ENCODE peak calls at places on chromosomes 2 and 18, in four cellular contexts. V, X, R and O are unnamed samples.
A peak's percentile ranks its signal among the peaks of the same experiment; 100 is the strongest.

GRCh38 chr2:26461601-26462023 is 16.3 kb downstream of the OTOF start:
- DNase-seq in V (no peak), R (no peak), X (peak; percentile 4), O (no peak)

GRCh38 chr2:207896525-207897295 is 127.0 kb upstream of the FZD5 start:
- DNase-seq in R (no peak), V (peak; percentile 20), X (peak; percentile 30), O (no peak)

GRCh38 chr2:939936-940620 is 10.6 kb upstream of the SNTG2 start:
- DNase-seq in V (no peak), X (no peak), R (peak; percentile 91), O (no peak)

GRCh38 chr18:24176727-24177416 is 38.0 kb downstream of the CABYR start:
- DNase-seq in R (peak; percentile 72), X (peak; percentile 71), V (peak; percentile 58), O (peak; percentile 10)

GRCh38 chr18:7921938-7922587 is 354.9 kb downstream of the PTPRM start:
- DNase-seq in V (no peak), R (no peak), X (no peak), O (no peak)

GRCh38 chr2:144515694-144516416 is 4.1 kb downstream of the ZEB2 start:
- DNase-seq in R (peak; percentile 62), V (peak; percentile 49), X (peak; percentile 25), O (no peak)

GRCh38 chr2:201444676-201445441 is 6.4 kb downstream of the TRAK2 start:
- DNase-seq in R (no peak), V (no peak), X (no peak), O (no peak)

GRCh38 chr2:240232264-240232915 is 91.9 kb upstream of the OTOS start:
- DNase-seq in V (no peak), X (peak; percentile 7), R (peak; percentile 37), O (no peak)

GRCh38 chr2:42163444-42164045 is 5.6 kb upstream of the EML4 start:
- DNase-seq in R (no peak), V (no peak), X (no peak), O (peak; percentile 83)

GRCh38 chr2:48954311-48954710 is 198.8 kb upstream of the LHCGR start:
- DNase-seq in X (no peak), V (no peak), R (no peak), O (no peak)

GRCh38 chr2:10877691-10878111 is 34.0 kb upstream of the KCNF1 start:
- DNase-seq in R (no peak), X (no peak), V (no peak), O (no peak)

GRCh38 chr18:79884296-79884962 is 67.0 kb downstream of the SLC66A2 start:
- DNase-seq in X (no peak), V (no peak), R (no peak), O (no peak)

DNA sequence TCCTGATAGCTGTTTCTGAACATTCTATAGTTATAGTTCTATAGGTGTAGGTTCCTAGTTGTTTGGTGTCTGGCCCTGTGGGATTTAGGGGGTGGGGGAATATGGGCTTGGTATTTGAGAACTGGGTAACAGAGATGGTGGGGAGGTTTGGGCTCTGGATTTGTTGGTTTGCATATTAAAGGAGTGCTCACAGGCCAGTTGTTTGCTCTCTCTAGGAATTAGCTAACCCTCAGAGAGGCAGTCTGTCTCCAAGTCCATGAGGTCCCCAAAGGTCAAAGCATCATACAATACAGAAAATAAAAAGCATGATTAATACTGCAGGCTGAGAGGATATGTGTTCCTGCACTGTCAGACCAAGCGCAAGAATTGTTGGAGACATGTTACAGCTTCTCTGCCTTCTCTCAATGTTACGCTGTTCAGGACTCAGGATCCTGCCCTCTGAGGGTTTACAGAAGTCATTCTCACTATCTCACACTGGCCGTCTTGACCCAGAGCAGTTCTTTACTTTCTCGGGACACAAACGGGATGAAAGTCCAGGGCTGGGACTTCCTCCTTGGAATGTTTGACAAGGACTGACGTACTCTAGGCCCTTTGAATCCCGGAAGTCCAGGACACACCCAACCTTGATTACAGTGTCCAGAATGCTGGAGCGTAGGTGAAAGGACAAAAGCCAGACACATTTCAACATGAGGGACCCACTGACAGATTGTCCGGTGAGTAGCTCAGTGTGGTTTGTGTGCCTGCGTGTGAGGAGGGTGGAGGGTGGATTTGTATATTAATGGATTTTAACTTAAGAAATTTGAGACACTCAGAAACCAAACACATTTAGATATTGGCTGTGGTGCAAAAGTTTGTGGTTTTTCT is at the start of gene NOSTRIN:
- DNase-seq in R (no peak), X (peak; percentile 83), V (peak; percentile 70), O (no peak)
- H3K4me3 ChIP-seq in R (no peak within 1 kb of the TSS), X (peak within 1 kb of the TSS; percentile 21), V (peak within 1 kb of the TSS; percentile 38), O (no peak within 1 kb of the TSS)

GRCh38 chr2:217270801-217271121 is 410.9 kb upstream of the TNP1 start:
- DNase-seq in X (no peak), V (no peak), R (no peak), O (no peak)

GRCh38 chr2:217273851-217274250 is 414.0 kb upstream of the TNP1 start:
- DNase-seq in R (no peak), V (no peak), X (no peak), O (no peak)

GRCh38 chr2:217273158-217273557 is 413.3 kb upstream of the TNP1 start:
- DNase-seq in R (no peak), V (no peak), X (no peak), O (no peak)

GRCh38 chr2:217270089-217270800 is 410.4 kb upstream of the TNP1 start:
- DNase-seq in X (no peak), V (no peak), R (no peak), O (no peak)

GRCh38 chr2:217271813-217272212 is 411.9 kb upstream of the TNP1 start:
- DNase-seq in R (no peak), V (no peak), X (no peak), O (no peak)
- H3K27me3 ChIP-seq in R (no peaks in the 10 kb centered on the region), V (no peaks in the 10 kb centered on the region), X (no peaks in the 10 kb centered on the region), O (no peaks in the 10 kb centered on the region)

DNA sequence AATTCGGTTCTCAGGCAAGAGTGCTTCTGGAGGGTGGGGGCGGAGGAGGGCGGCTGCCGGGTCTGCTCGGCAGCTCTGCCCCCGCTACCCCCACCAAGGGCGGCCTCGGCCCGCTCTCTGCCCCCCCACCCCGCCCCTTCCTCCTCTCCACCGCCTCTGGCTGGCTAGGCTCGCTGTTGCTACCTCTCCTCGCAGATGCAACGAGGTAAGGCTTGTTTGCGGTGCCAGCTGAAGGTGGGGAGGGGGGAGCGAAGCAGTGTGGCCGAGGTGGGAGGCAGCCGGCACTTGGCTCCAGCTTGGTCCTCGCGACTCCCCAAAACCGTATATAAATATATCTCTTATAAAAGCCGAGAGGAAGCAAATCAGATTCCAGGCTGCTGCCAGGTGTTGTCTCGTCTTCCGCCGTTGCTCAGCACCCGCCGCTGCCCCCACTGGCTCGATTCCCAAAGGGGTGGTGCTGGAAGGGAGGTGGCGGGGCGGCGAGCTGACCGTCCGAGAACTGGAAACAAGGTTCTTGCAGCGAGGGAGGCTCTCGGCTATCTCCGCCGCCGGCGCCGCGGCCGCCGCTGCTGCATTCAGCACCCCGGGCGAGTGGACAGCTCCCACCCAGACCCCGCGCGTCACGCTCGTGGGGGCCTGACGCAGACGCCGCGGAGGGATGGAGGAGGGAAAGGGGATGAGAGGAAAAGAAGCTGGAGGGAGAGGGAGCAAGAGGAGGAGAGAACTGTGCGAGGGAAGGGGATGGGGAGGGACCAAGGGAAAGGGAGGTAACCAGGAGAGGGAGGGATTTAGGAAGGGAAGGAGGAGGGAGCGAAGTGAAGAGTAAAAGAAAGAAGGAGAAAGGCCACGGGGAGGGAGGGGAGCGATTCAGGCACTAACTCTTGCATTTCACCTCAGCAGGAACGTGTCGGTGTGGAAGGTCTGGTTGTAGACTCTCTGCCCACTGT is at the start of gene MARCHF4:
- DNase-seq in V (peak; percentile 69), X (peak; percentile 40), R (peak; percentile 89), O (peak; percentile 60)
- H3K4me3 ChIP-seq in V (no peak within 1 kb of the TSS), X (no peak within 1 kb of the TSS), R (peak within 1 kb of the TSS; percentile 48), O (peak within 1 kb of the TSS; percentile 81)

DNA sequence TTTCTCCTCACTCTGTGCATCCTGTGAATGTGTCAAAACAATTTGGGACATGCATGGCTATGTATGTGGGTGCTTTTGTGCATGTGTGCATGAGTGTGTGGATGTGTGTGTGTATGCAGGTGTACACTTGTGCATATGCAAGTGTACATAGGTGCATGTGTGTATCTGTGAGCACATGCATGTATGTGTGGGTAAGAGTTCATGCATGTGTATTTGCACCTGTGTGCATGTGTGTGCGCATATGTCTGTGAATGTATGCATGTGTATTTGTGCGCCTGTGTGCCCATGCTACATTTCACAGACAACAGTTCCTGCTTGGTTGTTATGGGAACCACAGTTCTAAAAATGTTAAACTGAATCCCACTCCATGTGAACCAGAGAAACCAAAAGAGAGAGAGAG is 1.9 kb upstream of the FBXO41 start:
- DNase-seq in R (no peak), V (no peak), X (no peak), O (no peak)
- H3K27me3 ChIP-seq in R (peaks cover 61% of the 10 kb centered on the region), V (no peaks in the 10 kb centered on the region), X (peaks cover 27% of the 10 kb centered on the region), O (peaks cover 33% of the 10 kb centered on the region)

GRCh38 chr18:54607213-54607934 is 16.3 kb downstream of the DYNAP start:
- DNase-seq in R (no peak), X (peak; percentile 38), V (no peak), O (no peak)
- H3K4me3 ChIP-seq in R (no peak overlapping the region), X (peak overlapping the region; percentile 20), V (peak overlapping the region; percentile 13), O (no peak overlapping the region)

GRCh38 chr2:29241955-29242565 is 126.8 kb downstream of the CLIP4 start:
- DNase-seq in X (no peak), V (no peak), R (no peak), O (no peak)
- H3K27me3 ChIP-seq in X (no peaks in the 10 kb centered on the region), V (no peaks in the 10 kb centered on the region), R (peaks cover 13% of the 10 kb centered on the region), O (peaks cover 15% of the 10 kb centered on the region)

GRCh38 chr2:176123847-176124273 is 1.3 kb downstream of the HOXD9 start:
- DNase-seq in X (no peak), V (no peak), R (no peak), O (no peak)
- H3K4me3 ChIP-seq in X (peak overlapping the region; percentile 55), V (no peak overlapping the region), R (no peak overlapping the region), O (no peak overlapping the region)